ENCODE peak calls at places on chromosomes 16 and 17, in four cellular contexts. One of them, this sample, is unnamed.
A peak's percentile ranks its signal among the peaks of the same experiment; 100 is the strongest.

GRCh38 chr17:9668532-9668931 is 23.2 kb downstream of the USP43 start:
- DNase-seq in HL-60: no peak
- DNase-seq in GM12878: no peak
- DNase-seq in K562: no peak
- DNase-seq in this sample: no peak

GRCh38 chr16:20879175-20880053 is 20.7 kb downstream of the DCUN1D3 start:
- DNase-seq in GM12878: peak; percentile 71
- DNase-seq in K562: no peak
- DNase-seq in HL-60: no peak
- DNase-seq in this sample: no peak

GRCh38 chr16:69921125-69921524 is 30.0 kb upstream of the CLEC18A start:
- DNase-seq in GM12878: no peak
- DNase-seq in K562: no peak
- DNase-seq in HL-60: no peak
- DNase-seq in this sample: no peak

GRCh38 chr17:29212681-29213121 is 32.5 kb upstream of the MYO18A start:
- DNase-seq in K562: no peak
- DNase-seq in GM12878: no peak
- DNase-seq in HL-60: no peak
- DNase-seq in this sample: no peak

GRCh38 chr17:47693667-47694017 is 319 bp upstream of the TBKBP1 start:
- DNase-seq in K562: no peak
- DNase-seq in HL-60: peak; percentile 43
- DNase-seq in GM12878: no peak
- DNase-seq in this sample: no peak

GRCh38 chr17:66397486-66397885 is 95.1 kb downstream of the PRKCA start:
- DNase-seq in HL-60: no peak
- DNase-seq in GM12878: no peak
- DNase-seq in K562: no peak
- DNase-seq in this sample: no peak

GRCh38 chr16:59905628-59906027 is 1171.5 kb upstream of the GOT2 start:
- DNase-seq in HL-60: no peak
- DNase-seq in GM12878: no peak
- DNase-seq in K562: no peak
- DNase-seq in this sample: no peak

GRCh38 chr17:59723607-59724006 is 16.2 kb downstream of the VMP1 start:
- DNase-seq in HL-60: no peak
- DNase-seq in K562: no peak
- DNase-seq in GM12878: no peak
- DNase-seq in this sample: no peak

GRCh38 chr16:4703906-4704305 is 10.5 kb downstream of the NUDT16L1 start:
- DNase-seq in GM12878: no peak
- DNase-seq in HL-60: no peak
- DNase-seq in K562: no peak
- DNase-seq in this sample: no peak

GRCh38 chr17:61551255-61551742 is 39.7 kb downstream of the NACA2 start:
- DNase-seq in GM12878: no peak
- DNase-seq in K562: peak; percentile 38
- DNase-seq in HL-60: no peak
- DNase-seq in this sample: no peak

GRCh38 chr17:56902350-56902749 is 11.5 kb downstream of the TRIM25 start:
- DNase-seq in K562: no peak
- DNase-seq in HL-60: no peak
- DNase-seq in GM12878: no peak
- DNase-seq in this sample: no peak

GRCh38 chr16:54538241-54538640 is 251.7 kb upstream of the IRX3 start:
- DNase-seq in HL-60: no peak
- DNase-seq in K562: no peak
- DNase-seq in GM12878: no peak
- DNase-seq in this sample: no peak

GRCh38 chr16:17083628-17084027 is 387.1 kb downstream of the XYLT1 start:
- DNase-seq in GM12878: no peak
- DNase-seq in HL-60: no peak
- DNase-seq in K562: no peak
- DNase-seq in this sample: no peak

GRCh38 chr17:40958086-40958953 is 8.4 kb downstream of the KRT39 start:
- DNase-seq in HL-60: no peak
- DNase-seq in GM12878: no peak
- DNase-seq in K562: no peak
- DNase-seq in this sample: no peak

GRCh38 chr16:714558-715447 is at the start of gene METRN:
- DNase-seq in K562: peak; percentile 94
- DNase-seq in HL-60: peak; percentile 72
- DNase-seq in GM12878: no peak
- DNase-seq in this sample: peak; percentile 96

GRCh38 chr16:51149251-51149661 is 1.8 kb downstream of the SALL1 start:
- DNase-seq in GM12878: no peak
- DNase-seq in K562: no peak
- DNase-seq in HL-60: no peak
- DNase-seq in this sample: no peak

GRCh38 chr17:58330997-58331814 is 2.6 kb upstream of the TSPOAP1 start:
- DNase-seq in K562: peak; percentile 75
- DNase-seq in HL-60: peak; percentile 99
- DNase-seq in GM12878: no peak
- DNase-seq in this sample: no peak

GRCh38 chr16:49639739-49640388 is 216.0 kb downstream of the ZNF423 start:
- DNase-seq in GM12878: no peak
- DNase-seq in HL-60: no peak
- DNase-seq in K562: no peak
- DNase-seq in this sample: no peak

GRCh38 chr16:11682655-11683096 is 14.4 kb downstream of the SNN start:
- DNase-seq in GM12878: no peak
- DNase-seq in K562: no peak
- DNase-seq in HL-60: no peak
- DNase-seq in this sample: no peak

GRCh38 chr17:81253358-81254131 is 14.4 kb downstream of the NDUFAF8 start:
- DNase-seq in K562: peak; percentile 72
- DNase-seq in HL-60: no peak
- DNase-seq in GM12878: no peak
- DNase-seq in this sample: peak; percentile 61

GRCh38 chr16:75754126-75754525 is 27.8 kb upstream of the CPHXL start:
- DNase-seq in K562: no peak
- DNase-seq in HL-60: no peak
- DNase-seq in GM12878: no peak
- DNase-seq in this sample: no peak

GRCh38 chr17:39674702-39675389 is 6.6 kb downstream of the PNMT start:
- DNase-seq in K562: peak; percentile 69
- DNase-seq in HL-60: no peak
- DNase-seq in GM12878: no peak
- DNase-seq in this sample: no peak

GRCh38 chr17:61299517-61300513 is 99.8 kb upstream of the TBX2 start:
- DNase-seq in HL-60: no peak
- DNase-seq in GM12878: no peak
- DNase-seq in K562: no peak
- DNase-seq in this sample: no peak

GRCh38 chr16:81799138-81799504 is 20.0 kb downstream of the PLCG2 start:
- DNase-seq in GM12878: no peak
- DNase-seq in HL-60: no peak
- DNase-seq in K562: no peak
- DNase-seq in this sample: no peak

GRCh38 chr16:81796585-81797346 is 17.7 kb downstream of the PLCG2 start:
- DNase-seq in HL-60: no peak
- DNase-seq in K562: no peak
- DNase-seq in GM12878: no peak
- DNase-seq in this sample: no peak

GRCh38 chr16:81796035-81796434 is 16.9 kb downstream of the PLCG2 start:
- DNase-seq in GM12878: no peak
- DNase-seq in HL-60: no peak
- DNase-seq in K562: no peak
- DNase-seq in this sample: no peak

GRCh38 chr16:81798311-81799137 is 19.4 kb downstream of the PLCG2 start:
- DNase-seq in K562: no peak
- DNase-seq in HL-60: no peak
- DNase-seq in GM12878: peak; percentile 97
- DNase-seq in this sample: no peak

GRCh38 chr16:81797443-81797842 is 18.4 kb downstream of the PLCG2 start:
- DNase-seq in K562: no peak
- DNase-seq in HL-60: no peak
- DNase-seq in GM12878: peak; percentile 95
- DNase-seq in this sample: no peak
- TF ChIP-seq SPI1 in K562: no peak
- TF ChIP-seq SPI1 in HL-60: peak; percentile 54
- TF ChIP-seq SPI1 in GM12878: peak; percentile 71
- TF ChIP-seq SPI1 in this sample: peak; percentile 67

GRCh38 chr16:29819506-29819905 is 756 bp upstream of the MVP start:
- DNase-seq in HL-60: no peak
- DNase-seq in K562: no peak
- DNase-seq in GM12878: no peak
- DNase-seq in this sample: no peak

GRCh38 chr16:29820730-29821662 is 734 bp downstream of the MVP start:
- DNase-seq in K562: no peak
- DNase-seq in GM12878: peak; percentile 41
- DNase-seq in HL-60: no peak
- DNase-seq in this sample: peak; percentile 55

GRCh38 chr16:29820271-29820701 is at the start of gene MVP:
- DNase-seq in HL-60: no peak
- DNase-seq in GM12878: no peak
- DNase-seq in K562: peak; percentile 51
- DNase-seq in this sample: peak; percentile 63

GRCh38 chr16:29824589-29825144 is 4.4 kb downstream of the MVP start:
- DNase-seq in HL-60: no peak
- DNase-seq in GM12878: no peak
- DNase-seq in K562: no peak
- DNase-seq in this sample: no peak

GRCh38 chr16:29821663-29822115 is 1.4 kb downstream of the MVP start:
- DNase-seq in HL-60: no peak
- DNase-seq in K562: no peak
- DNase-seq in GM12878: no peak
- DNase-seq in this sample: no peak
- TF ChIP-seq SPI1 in HL-60: no peak
- TF ChIP-seq SPI1 in K562: no peak
- TF ChIP-seq SPI1 in GM12878: no peak
- TF ChIP-seq SPI1 in this sample: no peak

GRCh38 chr17:33056392-33057146 is 64.9 kb downstream of the SPACA3 start:
- DNase-seq in HL-60: no peak
- DNase-seq in GM12878: no peak
- DNase-seq in K562: no peak
- DNase-seq in this sample: no peak
- TF ChIP-seq SPI1 in HL-60: no peak
- TF ChIP-seq SPI1 in GM12878: no peak
- TF ChIP-seq SPI1 in K562: no peak
- TF ChIP-seq SPI1 in this sample: no peak

GRCh38 chr16:80804451-80805383 is at the start of gene CDYL2:
- DNase-seq in GM12878: no peak
- DNase-seq in K562: peak; percentile 36
- DNase-seq in HL-60: no peak
- DNase-seq in this sample: peak; percentile 77
- TF ChIP-seq SPI1 in GM12878: no peak
- TF ChIP-seq SPI1 in K562: no peak
- TF ChIP-seq SPI1 in HL-60: no peak
- TF ChIP-seq SPI1 in this sample: no peak

GRCh38 chr16:28181557-28181914 is 30.2 kb downstream of the XPO6 start:
- DNase-seq in HL-60: no peak
- DNase-seq in K562: no peak
- DNase-seq in GM12878: no peak
- DNase-seq in this sample: no peak
- TF ChIP-seq SPI1 in HL-60: no peak
- TF ChIP-seq SPI1 in K562: no peak
- TF ChIP-seq SPI1 in GM12878: no peak
- TF ChIP-seq SPI1 in this sample: no peak

DNA sequence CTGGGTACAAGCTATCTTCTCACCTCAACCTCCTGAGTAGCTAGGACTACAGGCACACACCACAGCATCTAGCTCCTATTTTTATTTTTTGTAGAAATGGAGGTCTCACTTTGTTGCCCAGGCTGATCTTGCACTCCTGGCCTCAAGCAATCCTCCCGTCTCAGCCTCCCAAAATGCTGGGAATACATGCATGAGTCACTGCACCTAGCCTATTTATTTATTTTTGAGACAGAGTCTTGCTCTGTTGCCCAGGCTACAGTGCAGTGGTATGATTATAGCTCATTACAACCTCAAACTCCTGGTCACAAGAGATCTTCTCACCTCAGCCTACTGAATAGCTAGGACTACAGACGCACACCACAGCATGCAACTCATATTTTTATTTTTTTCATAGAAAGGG is 40.1 kb upstream of the RGS9 start:
- DNase-seq in GM12878: no peak
- DNase-seq in HL-60: no peak
- DNase-seq in K562: no peak
- DNase-seq in this sample: no peak
- TF ChIP-seq SPI1 in GM12878: no peak
- TF ChIP-seq SPI1 in HL-60: no peak
- TF ChIP-seq SPI1 in K562: no peak
- TF ChIP-seq SPI1 in this sample: no peak

DNA sequence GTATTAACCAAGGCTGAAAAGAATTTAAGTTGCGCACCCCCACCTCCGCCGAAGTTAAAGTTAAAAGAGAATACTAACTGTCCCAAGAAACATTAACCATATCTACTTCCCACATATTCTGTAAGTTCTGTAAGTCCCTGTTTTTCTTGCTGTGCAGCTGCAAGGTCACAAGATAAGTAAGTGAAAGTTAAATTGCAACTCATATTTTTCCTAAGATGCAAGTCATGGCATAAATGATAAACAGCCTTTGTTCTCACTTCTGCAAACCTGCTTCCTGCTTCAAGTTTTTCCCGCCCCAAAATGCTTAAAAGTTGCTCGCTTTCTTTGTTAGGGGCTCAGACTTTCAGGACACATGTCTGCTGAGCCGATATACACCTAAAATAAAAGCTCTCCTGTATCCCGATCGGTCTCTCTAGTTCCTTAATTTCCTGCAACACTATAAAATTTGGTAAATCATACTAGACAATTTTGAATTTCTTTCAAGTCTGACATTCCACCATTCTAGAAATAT is 32.6 kb upstream of the ABCA9 start:
- DNase-seq in GM12878: no peak
- DNase-seq in K562: peak; percentile 72
- DNase-seq in HL-60: peak; percentile 24
- DNase-seq in this sample: no peak
- TF ChIP-seq SPI1 in GM12878: peak; percentile 76
- TF ChIP-seq SPI1 in K562: peak; percentile 89
- TF ChIP-seq SPI1 in HL-60: peak; percentile 58
- TF ChIP-seq SPI1 in this sample: peak; percentile 91

This sample was measured in GM12891.